ENCODE peak calls at places on chromosomes 7 and 10, in four cellular contexts. W is kidney glomerular epithelial cell; V is KG1; T is activated naive CD4-positive, alpha-beta T cell treated with anti-CD3 and anti-CD28 coated beads for 36 hours. Y is an unnamed sample.

GRCh38 chr7:25802473-25802872 is 349.5 kb upstream of the NFE2L3 start:
- DNase-seq in W (peak; percentile 10), V (no peak), T (no peak), Y (no peak)

GRCh38 chr7:30327813-30328212 is 43.4 kb downstream of the ZNRF2 start:
- DNase-seq in W (peak; percentile 24), V (no peak), T (no peak), Y (no peak)

GRCh38 chr10:122286872-122287271 is 15.8 kb downstream of the BTBD16 start:
- DNase-seq in W (peak; percentile 48), V (no peak), T (no peak), Y (no peak)

GRCh38 chr10:74310652-74311257 is 159.7 kb downstream of the ADK start:
- DNase-seq in W (no peak), V (no peak), T (no peak), Y (no peak)

GRCh38 chr7:82841828-82842227 is 320.9 kb downstream of the PCLO start:
- DNase-seq in W (no peak), V (no peak), T (no peak), Y (no peak)

GRCh38 chr7:157718303-157719007 is 381.7 kb downstream of the DNAJB6 start:
- DNase-seq in W (no peak), V (no peak), T (no peak), Y (no peak)

GRCh38 chr7:7978860-7979259 is 10.3 kb downstream of the GLCCI1 start:
- DNase-seq in W (no peak), V (no peak), T (no peak), Y (no peak)

GRCh38 chr7:22677680-22678079 is 49.3 kb upstream of the IL6 start:
- DNase-seq in W (no peak), V (no peak), T (peak; percentile 27), Y (no peak)

GRCh38 chr7:148964510-148965267 is 63.6 kb downstream of the PDIA4 start:
- DNase-seq in W (no peak), V (no peak), T (peak; percentile 52), Y (peak; percentile 59)

GRCh38 chr10:32139223-32140073 is 83.2 kb upstream of the KIF5B start:
- DNase-seq in W (peak; percentile 77), V (no peak), T (peak; percentile 24), Y (no peak)